ENCODE peak calls at places on chromosomes 6 and 20, in eight cellular contexts. Q is WERI-Rb-1; A is CD4-positive, alpha-beta T cell; G is nephron progenitor cell; C is HFF-Myc; R is tibial nerve; M is neural crest cell; S is WTC11. E is an unnamed sample.

GRCh38 chr6:151025076-151025475 is 159.6 kb downstream of the MTHFD1L start:
- DNase-seq in C (no peak), G (no peak), S (no peak), A (no peak), R (no peak), Q (no peak), M (no peak), E (no peak)

GRCh38 chr6:154448448-154449096 is 61.9 kb downstream of the CNKSR3 start:
- DNase-seq in G (peak), C (peak), R (no peak), S (no peak), A (no peak), M (no peak), Q (peak), E (no peak)

GRCh38 chr6:16851758-16852157 is 90.5 kb upstream of the ATXN1 start:
- DNase-seq in M (no peak), A (no peak), Q (no peak), C (no peak), G (no peak), S (no peak), R (no peak), E (no peak)

GRCh38 chr6:150078788-150079187 is 9.9 kb upstream of the ULBP3 start:
- DNase-seq in R (no peak), G (no peak), S (no peak), A (no peak), Q (no peak), C (no peak), M (no peak), E (no peak)

GRCh38 chr6:17015144-17015543 is 86.7 kb upstream of the STMND1 start:
- DNase-seq in M (no peak), G (no peak), R (no peak), S (no peak), C (no peak), A (no peak), Q (no peak), E (no peak)

GRCh38 chr6:163694988-163695942 is 280.7 kb downstream of the QKI start:
- DNase-seq in S (no peak), R (no peak), Q (no peak), G (no peak), C (no peak), M (no peak), A (no peak), E (no peak)

GRCh38 chr20:63563186-63563935 is 9.4 kb downstream of the FNDC11 start:
- DNase-seq in Q (no peak), R (no peak), A (no peak), C (no peak), S (no peak), M (no peak), G (no peak), E (no peak)

GRCh38 chr6:157145656-157146285 is 177.5 kb downstream of the TMEM242 start:
- DNase-seq in R (no peak), Q (peak), A (no peak), G (no peak), M (no peak), S (no peak), C (no peak), E (no peak)

GRCh38 chr6:169933839-169934698 is 182.6 kb downstream of the ERMARD start:
- DNase-seq in R (no peak), A (no peak), Q (no peak), G (no peak), C (no peak), S (no peak), M (no peak), E (no peak)

GRCh38 chr20:57662313-57663240 is 42.4 kb upstream of the ZBP1 start:
- DNase-seq in A (peak), Q (peak), R (no peak), G (peak), C (no peak), S (peak), M (no peak), E (peak)

GRCh38 chr6:106117579-106117978 is 31.4 kb downstream of the PRDM1 start:
- DNase-seq in R (no peak), A (peak), M (no peak), C (no peak), G (no peak), Q (no peak), S (no peak), E (no peak)
- TF ChIP-seq CTCF in R (no peak), A (no peak), M (no peak), C (no peak), G (no peak), Q (no peak), S (no peak), E (no peak)

DNA sequence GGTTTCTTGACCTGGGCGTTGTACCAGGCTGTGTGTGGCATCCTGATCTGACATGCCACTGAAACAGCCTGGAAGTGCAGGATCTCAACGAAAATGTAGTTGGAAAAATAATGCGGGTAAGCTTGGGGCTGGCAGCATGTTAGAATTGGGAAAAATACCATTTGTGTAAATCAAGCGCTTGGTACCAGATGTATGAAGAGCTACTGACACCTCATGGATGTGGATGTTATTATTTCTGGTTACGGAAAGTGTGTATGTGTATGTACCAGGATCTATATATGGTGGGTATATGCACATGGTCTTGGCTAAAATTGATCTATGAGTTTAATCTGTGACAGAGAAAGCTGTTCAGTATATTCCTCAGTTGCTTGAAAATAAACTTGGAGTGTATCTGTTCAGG is 22.7 kb downstream of the HIVEP1 start:
- DNase-seq in G (no peak), Q (no peak), S (no peak), C (no peak), R (no peak), M (no peak), A (no peak), E (no peak)
- TF ChIP-seq CTCF in G (no peak), Q (no peak), S (no peak), C (no peak), R (no peak), M (no peak), A (no peak), E (no peak)

GRCh38 chr6:29628419-29629281 is 4.3 kb downstream of the GABBR1 start:
- DNase-seq in Q (peak), M (peak), R (peak), S (peak), A (peak), G (peak), C (peak), E (peak)
- TF ChIP-seq CTCF in Q (peak), M (peak), R (peak), S (peak), A (peak), G (peak), C (peak), E (peak)

GRCh38 chr6:322205-322930 is 30.1 kb downstream of the DUSP22 start:
- DNase-seq in R (no peak), C (no peak), S (no peak), G (no peak), Q (no peak), A (no peak), M (no peak), E (no peak)
- TF ChIP-seq CTCF in R (no peak), C (no peak), S (peak), G (no peak), Q (peak), A (peak), M (no peak), E (no peak)

GRCh38 chr6:107977283-107977682 is 19.3 kb upstream of the SEC63 start:
- DNase-seq in M (peak), G (no peak), S (no peak), C (no peak), R (no peak), Q (no peak), A (no peak), E (no peak)
- TF ChIP-seq CTCF in M (peak), G (peak), S (no peak), C (peak), R (peak), Q (no peak), A (peak), E (peak)

GRCh38 chr20:51318058-51318960 is 224.2 kb downstream of the NFATC2 start:
- DNase-seq in Q (peak), S (peak), R (no peak), M (peak), C (no peak), A (peak), G (peak), E (no peak)
- TF ChIP-seq CTCF in Q (peak), S (peak), R (no peak), M (peak), C (peak), A (peak), G (peak), E (no peak)

DNA sequence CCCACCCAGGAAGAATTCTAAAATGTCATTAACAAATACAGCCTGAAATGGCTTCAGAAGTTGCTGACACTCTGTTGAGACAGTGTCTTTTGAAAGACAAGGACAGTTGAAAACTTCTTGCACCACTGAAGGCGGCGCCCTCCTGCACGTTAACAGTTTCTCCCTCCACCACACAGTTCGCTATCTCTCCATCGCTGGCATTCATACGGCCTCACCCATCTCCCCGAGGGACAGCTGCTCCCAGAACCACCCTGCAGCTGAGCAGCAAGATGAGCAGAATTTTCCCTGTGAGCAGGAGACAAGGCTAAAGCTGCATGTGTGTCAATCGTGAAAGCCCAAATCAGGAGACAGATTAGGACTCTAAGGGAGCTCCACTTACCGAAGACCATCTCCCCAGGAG is 113.3 kb downstream of the LY86 start:
- DNase-seq in C (no peak), M (no peak), G (no peak), R (no peak), Q (no peak), A (no peak), S (no peak), E (no peak)
- TF ChIP-seq CTCF in C (no peak), M (no peak), G (no peak), R (no peak), Q (no peak), A (no peak), S (no peak), E (no peak)

E was measured in ascending aorta.